ENCODE peak calls at places on chromosomes 1 and 21, in four cellular contexts. A, J, Y and V are unnamed samples.

GRCh38 chr21:42830456-42831455 is 48.6 kb downstream of the WDR4 start:
- DNase-seq in A (peak), J (no peak), Y (no peak), V (no peak)

GRCh38 chr1:112849425-112849966 is 106.5 kb downstream of the SLC16A1 start:
- DNase-seq in Y (peak), J (no peak), A (peak), V (no peak)

GRCh38 chr1:184457500-184457899 is 70.7 kb downstream of the C1orf21 start:
- DNase-seq in A (no peak), J (no peak), Y (no peak), V (no peak)

GRCh38 chr1:55088413-55088812 is 49.1 kb downstream of the PCSK9 start:
- DNase-seq in A (no peak), J (no peak), Y (no peak), V (no peak)

GRCh38 chr1:213759359-213760181 is 228.2 kb upstream of the PROX1 start:
- DNase-seq in A (no peak), J (no peak), Y (no peak), V (no peak)

GRCh38 chr1:160171352-160171751 is 19.0 kb upstream of the CASQ1 start:
- DNase-seq in Y (no peak), J (no peak), A (no peak), V (no peak)

GRCh38 chr1:218575079-218575478 is 229.9 kb downstream of the TGFB2 start:
- DNase-seq in Y (no peak), A (no peak), J (no peak), V (no peak)

GRCh38 chr1:41823453-41823852 is 95.3 kb downstream of the HIVEP3 start:
- DNase-seq in J (no peak), Y (peak), A (peak), V (no peak)

GRCh38 chr1:52365091-52365745 is 787 bp downstream of the CC2D1B start:
- DNase-seq in J (no peak), A (peak), Y (peak), V (peak)

GRCh38 chr1:13461977-13462376 is 51.7 kb downstream of the PRAMEF20 start:
- DNase-seq in J (no peak), A (no peak), Y (no peak), V (no peak)

GRCh38 chr1:30518696-30519095 is 204.7 kb downstream of the MATN1 start:
- DNase-seq in A (no peak), Y (no peak), J (no peak), V (no peak)

GRCh38 chr1:100430368-100430767 is 78.1 kb downstream of the CDC14A start:
- DNase-seq in A (no peak), J (no peak), Y (no peak), V (no peak)

GRCh38 chr1:173249349-173249748 is 42.2 kb upstream of the TNFSF4 start:
- DNase-seq in J (no peak), Y (no peak), A (no peak), V (no peak)

GRCh38 chr1:46406881-46407608 is 12.9 kb downstream of the FAAH start:
- DNase-seq in J (no peak), Y (peak), A (no peak), V (no peak)

GRCh38 chr1:223330462-223330861 is 33.5 kb downstream of the SUSD4 start:
- DNase-seq in A (no peak), Y (no peak), J (no peak), V (no peak)

GRCh38 chr21:29237110-29238051 is 61.3 kb upstream of the BACH1 start:
- DNase-seq in J (no peak), A (no peak), Y (no peak), V (no peak)

GRCh38 chr1:200262326-200262965 is 147.4 kb downstream of the ZNF281 start:
- DNase-seq in A (no peak), J (no peak), Y (peak), V (no peak)

GRCh38 chr1:163069142-163069541 is at the start of gene RGS4:
- DNase-seq in Y (peak), J (no peak), A (peak), V (no peak)

GRCh38 chr1:244710474-244711062 is 57.6 kb downstream of the DESI2 start:
- DNase-seq in Y (no peak), J (no peak), A (no peak), V (no peak)

GRCh38 chr1:216183427-216183826 is 239.8 kb downstream of the USH2A start:
- DNase-seq in Y (no peak), J (no peak), A (no peak), V (no peak)